ENCODE peak calls at places on chromosomes 16 and 17, in seven cellular contexts. J is A549, G is tibial nerve, K is GM12878, D is K562, O is ovary, Q is transverse colon. C is an unnamed sample.

GRCh38 chr16:30896203-30896889 is at the start of gene CTF1:
- DNase-seq in D (peak; percentile 86), G (peak; percentile 76), K (no peak), J (no peak), O (peak; percentile 90), Q (peak; percentile 62), C (peak; percentile 84)

GRCh38 chr16:28326881-28327610 is 34.7 kb downstream of the SBK1 start:
- DNase-seq in D (peak; percentile 73), G (peak; percentile 24), J (peak; percentile 72), K (no peak), O (no peak), Q (peak; percentile 75), C (peak; percentile 51)

GRCh38 chr17:65324574-65324973 is 187.4 kb downstream of the RGS9 start:
- DNase-seq in D (no peak), J (no peak), G (peak; percentile 4), Q (no peak), O (no peak), K (no peak), C (no peak)

GRCh38 chr16:30982548-30983288 is 2.3 kb upstream of the HSD3B7 start:
- DNase-seq in G (no peak), J (no peak), O (no peak), D (no peak), Q (no peak), K (no peak), C (no peak)

GRCh38 chr17:48548687-48549621 is 4.0 kb upstream of the HOXB2 start:
- DNase-seq in G (no peak), Q (no peak), K (no peak), O (no peak), D (no peak), J (no peak), C (no peak)

GRCh38 chr16:31435341-31436220 is 7.0 kb downstream of the ZNF843 start:
- DNase-seq in J (no peak), O (no peak), K (no peak), D (no peak), G (no peak), Q (no peak), C (no peak)

GRCh38 chr17:12995106-12995895 is 22.5 kb downstream of the ELAC2 start:
- DNase-seq in G (no peak), J (no peak), K (no peak), D (no peak), Q (no peak), O (no peak), C (no peak)

GRCh38 chr17:34663714-34664113 is 84.3 kb downstream of the TMEM132E start:
- DNase-seq in G (no peak), O (no peak), J (no peak), Q (no peak), K (no peak), D (no peak), C (no peak)

GRCh38 chr17:81520021-81520894 is 7.7 kb upstream of the ACTG1 start:
- DNase-seq in G (no peak), K (no peak), D (no peak), O (no peak), J (no peak), Q (no peak), C (no peak)

GRCh38 chr17:68456529-68457167 is 648 bp downstream of the WIPI1 start:
- DNase-seq in Q (peak; percentile 82), O (peak; percentile 75), D (no peak), J (peak; percentile 84), K (no peak), G (peak; percentile 82), C (peak; percentile 86)

GRCh38 chr16:64250866-64251265 is 871.0 kb downstream of the CDH11 start:
- DNase-seq in G (no peak), O (no peak), J (no peak), K (no peak), Q (no peak), D (no peak), C (no peak)

GRCh38 chr17:35907266-35907637 is 23.3 kb downstream of the RDM1 start:
- DNase-seq in O (no peak), J (no peak), Q (no peak), K (no peak), D (no peak), G (no peak), C (no peak)

GRCh38 chr16:87424260-87424659 is 32.1 kb downstream of the MAP1LC3B start:
- DNase-seq in O (no peak), Q (no peak), J (no peak), D (no peak), K (no peak), G (no peak), C (no peak)

GRCh38 chr17:80198144-80198661 is 21.9 kb downstream of the SGSH start:
- DNase-seq in J (no peak), Q (no peak), G (no peak), O (no peak), K (no peak), D (no peak), C (no peak)

GRCh38 chr16:84040206-84040822 is 2.3 kb downstream of the SLC38A8 start:
- DNase-seq in G (no peak), D (no peak), O (no peak), Q (no peak), K (no peak), J (no peak), C (no peak)

GRCh38 chr17:9813166-9813565 is 8.7 kb downstream of the GSG1L2 start:
- DNase-seq in Q (no peak), K (no peak), G (no peak), O (no peak), J (no peak), D (no peak), C (no peak)

GRCh38 chr17:30541802-30542201 is 64.6 kb downstream of the GOSR1 start:
- DNase-seq in G (no peak), Q (no peak), O (no peak), J (no peak), D (no peak), K (no peak), C (no peak)

GRCh38 chr17:16516594-16517018 is 24.6 kb upstream of the LRRC75A start:
- DNase-seq in Q (no peak), O (peak; percentile 50), G (peak; percentile 20), D (peak; percentile 42), J (peak; percentile 47), K (no peak), C (peak; percentile 73)

GRCh38 chr17:19309701-19310100 is 52.8 kb downstream of the B9D1 start:
- DNase-seq in G (no peak), K (no peak), J (no peak), O (no peak), Q (no peak), D (no peak), C (peak; percentile 77)

GRCh38 chr17:17403899-17404576 is 72.8 kb upstream of the MED9 start:
- DNase-seq in O (no peak), Q (peak; percentile 45), G (no peak), K (no peak), J (no peak), D (no peak), C (no peak)

GRCh38 chr16:27819881-27820610 is 243.5 kb downstream of the GSG1L start:
- DNase-seq in G (no peak), Q (no peak), O (no peak), J (no peak), K (no peak), D (no peak), C (no peak)

GRCh38 chr17:71360301-71360700 is 760.5 kb upstream of the SOX9 start:
- DNase-seq in O (no peak), K (no peak), G (no peak), D (no peak), Q (no peak), J (no peak), C (no peak)
- TF ChIP-seq POLR2A in O (no peak), K (no peak), G (no peak), D (no peak), Q (no peak), J (no peak), C (no peak)

GRCh38 chr16:1323296-1324239 is 9.9 kb upstream of the BAIAP3 start:
- DNase-seq in O (no peak), Q (no peak), G (no peak), J (no peak), D (no peak), K (no peak), C (no peak)
- H3K4me1 ChIP-seq in O (no peaks in the 10 kb centered on the region), Q (no peaks in the 10 kb centered on the region), G (peaks cover 9% of the 10 kb centered on the region), J (no peaks in the 10 kb centered on the region), D (no peaks in the 10 kb centered on the region), K (peaks cover 3% of the 10 kb centered on the region), C (no peaks in the 10 kb centered on the region)

GRCh38 chr16:11395008-11395948 is 50.0 kb downstream of the RMI2 start:
- DNase-seq in D (no peak), G (no peak), O (no peak), J (no peak), K (no peak), Q (no peak), C (peak; percentile 46)

GRCh38 chr16:11396241-11397048 is 51.2 kb downstream of the RMI2 start:
- DNase-seq in G (peak; percentile 72), J (peak; percentile 67), K (no peak), Q (peak; percentile 68), O (peak; percentile 82), D (peak; percentile 91), C (peak; percentile 69)

GRCh38 chr16:11393861-11394592 is 48.8 kb downstream of the RMI2 start:
- DNase-seq in O (no peak), Q (no peak), D (no peak), K (no peak), J (no peak), G (no peak), C (no peak)

GRCh38 chr16:11394593-11394960 is 49.3 kb downstream of the RMI2 start:
- DNase-seq in O (no peak), K (no peak), J (no peak), G (no peak), Q (no peak), D (no peak), C (no peak)

GRCh38 chr16:11395949-11396240 is 50.6 kb downstream of the RMI2 start:
- DNase-seq in Q (no peak), G (no peak), D (no peak), J (no peak), K (no peak), O (no peak), C (no peak)
- H3K9me3 ChIP-seq in Q (no peaks in the 10 kb centered on the region), G (no peaks in the 10 kb centered on the region), D (no peaks in the 10 kb centered on the region), J (no peaks in the 10 kb centered on the region), K (no peaks in the 10 kb centered on the region), O (no peaks in the 10 kb centered on the region), C (no peaks in the 10 kb centered on the region)

DNA sequence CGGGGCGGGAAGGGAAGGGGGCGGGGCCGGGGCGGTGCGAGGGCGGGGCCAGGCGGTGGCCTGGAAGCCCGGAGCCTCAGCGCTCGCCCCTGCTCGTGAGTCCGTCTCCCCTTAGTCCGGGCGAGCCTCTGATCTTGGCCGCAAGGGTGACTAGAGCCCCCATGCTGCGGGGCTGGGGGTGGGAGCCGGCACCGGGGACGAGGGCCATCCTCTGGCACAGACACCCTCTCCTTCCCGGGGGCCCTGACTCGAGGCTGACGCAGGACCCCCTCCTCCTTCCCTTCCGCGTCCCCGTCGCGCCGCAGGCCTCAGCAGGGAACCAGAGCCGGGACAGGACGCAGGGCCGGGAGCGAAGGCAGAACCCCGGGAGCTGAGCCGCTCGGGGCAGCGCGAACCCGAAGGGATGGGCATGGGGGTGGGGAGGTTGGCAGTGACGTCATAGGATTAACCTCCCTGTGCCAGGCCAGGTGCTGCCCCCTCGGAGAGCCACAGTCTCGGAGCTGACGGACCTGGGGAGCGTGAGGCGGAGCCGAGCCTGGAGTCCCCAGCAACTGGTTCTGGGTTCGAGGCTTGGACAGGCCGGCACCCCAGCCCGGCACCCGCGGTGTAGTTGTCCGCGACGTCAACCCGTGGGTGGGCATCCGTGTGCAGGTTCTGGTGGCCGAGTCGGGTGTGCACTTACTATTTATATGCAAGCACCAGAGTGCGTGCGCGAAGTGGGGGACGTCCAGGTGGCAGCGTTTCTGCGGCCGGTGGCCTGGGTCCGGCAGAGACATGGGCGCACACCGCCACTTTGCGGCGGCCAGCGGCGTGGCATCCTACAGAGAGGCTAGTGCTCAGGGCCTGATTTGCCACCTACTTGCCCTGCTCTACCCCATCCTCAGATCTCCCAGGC is 501 bp upstream of the PLCD3 start:
- DNase-seq in J (peak; percentile 93), O (peak; percentile 86), D (peak; percentile 91), Q (peak; percentile 89), K (no peak), G (peak; percentile 78), C (peak; percentile 84)
- TF ChIP-seq POLR2A in J (peak; percentile 63), O (peak; percentile 64), D (peak; percentile 59), Q (peak; percentile 71), K (peak; percentile 62), G (no peak), C (peak; percentile 77)

C was measured in thyroid gland.